ENCODE peak calls at places on chromosomes 12 and 14, in four cellular contexts. T is GM12878, E is K562, B is HepG2. I is an unnamed sample.

GRCh38 chr12:31837913-31838312 is 109.1 kb upstream of the AMN1 start:
- DNase-seq in B (no peak), T (no peak), E (no peak), I (no peak)

GRCh38 chr14:65604946-65605345 is 192.4 kb downstream of the FUT8 start:
- DNase-seq in T (no peak), E (no peak), B (no peak), I (no peak)

GRCh38 chr12:77122236-77122635 is 56.9 kb upstream of the E2F7 start:
- DNase-seq in B (peak), E (no peak), T (no peak), I (no peak)

GRCh38 chr14:57875296-57875695 is 9.4 kb upstream of the SLC35F4 start:
- DNase-seq in E (no peak), B (no peak), T (no peak), I (no peak)

GRCh38 chr14:53432378-53432802 is 279.3 kb upstream of the DDHD1 start:
- DNase-seq in T (no peak), E (peak), B (peak), I (peak)

GRCh38 chr12:9792961-9793617 is 32.4 kb upstream of the CD69 start:
- DNase-seq in B (no peak), E (no peak), T (no peak), I (no peak)

GRCh38 chr12:98575013-98575412 is 18.5 kb upstream of the SLC25A3 start:
- DNase-seq in B (no peak), T (no peak), E (no peak), I (no peak)

GRCh38 chr14:72081139-72081538 is 148.9 kb downstream of the RGS6 start:
- DNase-seq in E (no peak), T (no peak), B (no peak), I (no peak)

GRCh38 chr14:75399819-75400678 is 27.8 kb upstream of the JDP2 start:
- DNase-seq in B (no peak), T (no peak), E (no peak), I (no peak)

GRCh38 chr14:61514006-61514830 is 181.1 kb upstream of the HIF1A start:
- DNase-seq in B (no peak), T (no peak), E (no peak), I (no peak)

GRCh38 chr12:69999561-69999960 is 174.5 kb downstream of the MYRFL start:
- DNase-seq in E (no peak), B (no peak), T (no peak), I (no peak)

GRCh38 chr14:105486974-105487448 is 325 bp downstream of the CRIP1 start:
- DNase-seq in B (no peak), T (no peak), E (no peak), I (no peak)

GRCh38 chr12:81888961-81889360 is 129.8 kb upstream of the PPFIA2 start:
- DNase-seq in T (no peak), E (no peak), B (no peak), I (no peak)

GRCh38 chr14:102185360-102185759 is 45.7 kb downstream of the WDR20 start:
- DNase-seq in B (peak), T (no peak), E (peak), I (no peak)

GRCh38 chr12:87086118-87086891 is 830.1 kb upstream of the MGAT4C start:
- DNase-seq in E (no peak), T (no peak), B (no peak), I (no peak)

GRCh38 chr12:118525216-118525615 is 148.9 kb downstream of the SUDS3 start:
- DNase-seq in B (no peak), T (no peak), E (no peak), I (no peak)

GRCh38 chr12:112559784-112560183 is 141.0 kb downstream of the PTPN11 start:
- DNase-seq in B (no peak), T (no peak), E (no peak), I (no peak)

GRCh38 chr12:56565510-56566101 is 44.0 kb downstream of the RBMS2 start:
- DNase-seq in E (peak), T (no peak), B (peak), I (no peak)

GRCh38 chr14:58752782-58753181 is 115.0 kb downstream of the DACT1 start:
- DNase-seq in T (no peak), B (peak), E (no peak), I (no peak)

GRCh38 chr12:94172973-94173372 is 24.6 kb downstream of the PLXNC1 start:
- DNase-seq in E (no peak), B (peak), T (no peak), I (no peak)

GRCh38 chr14:94122438-94122837 is 7.0 kb downstream of the IFI27L2 start:
- DNase-seq in B (no peak), T (no peak), E (no peak), I (no peak)

GRCh38 chr12:115872212-115872611 is 405.3 kb downstream of the MED13L start:
- DNase-seq in T (no peak), E (no peak), B (peak), I (no peak)

GRCh38 chr12:75986001-75986739 is 45.4 kb downstream of the PHLDA1 start:
- DNase-seq in T (no peak), B (peak), E (no peak), I (no peak)

GRCh38 chr14:34970665-34971064 is 12.1 kb upstream of the SRP54 start:
- DNase-seq in T (no peak), E (no peak), B (no peak), I (no peak)

GRCh38 chr12:84910549-84911241 is 1.9 kb downstream of the SLC6A15 start:
- DNase-seq in T (no peak), E (no peak), B (no peak), I (peak)
- TF ChIP-seq BHLHE40 in T (no peak), E (no peak), B (no peak), I (no peak)

DNA sequence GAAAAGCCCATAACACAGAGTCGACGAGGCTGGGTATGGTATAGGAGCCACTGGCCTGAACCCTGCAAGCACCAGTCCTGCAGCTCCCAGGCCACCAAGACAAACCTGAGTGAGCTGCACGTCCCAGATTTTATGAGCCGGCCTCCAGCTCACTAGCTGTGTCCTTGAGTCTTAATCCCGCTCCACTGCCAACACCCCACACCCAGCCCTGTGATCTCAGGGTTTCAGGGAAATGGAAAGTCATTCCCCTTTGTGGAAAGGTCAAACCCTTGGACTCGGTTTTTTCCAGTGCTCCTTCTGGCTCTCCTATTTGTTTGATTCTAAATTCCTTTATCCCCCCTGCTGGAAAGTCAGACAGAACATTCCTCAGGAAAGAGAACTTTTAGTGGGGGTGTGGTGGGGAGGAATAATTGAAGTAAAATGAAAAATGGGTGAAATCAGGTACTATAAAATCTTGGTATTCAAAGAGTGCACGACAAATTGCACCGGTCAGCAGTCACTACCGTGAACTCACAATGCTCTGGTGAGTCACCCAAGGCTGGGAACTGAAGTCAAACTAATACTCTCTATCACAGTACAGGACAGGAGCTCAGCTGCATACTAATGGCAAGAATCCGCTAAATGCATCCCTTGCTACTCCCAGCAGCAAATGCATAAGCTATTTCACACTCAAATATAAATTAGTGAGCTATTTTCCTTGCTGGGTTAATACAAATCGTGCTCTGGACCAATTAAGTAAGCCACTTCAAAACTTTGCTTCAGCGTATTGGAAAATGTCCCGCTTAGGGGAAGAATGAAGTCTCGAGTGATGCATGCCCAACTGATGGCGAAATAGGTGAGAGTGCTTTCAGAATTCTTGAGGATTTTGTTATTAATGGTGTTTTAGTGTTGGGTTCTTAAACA is 9.0 kb downstream of the PITPNM2 start:
- DNase-seq in T (no peak), B (peak), E (no peak), I (no peak)
- TF ChIP-seq SP1 in T (no peak), B (no peak), E (no peak), I (no peak)

DNA sequence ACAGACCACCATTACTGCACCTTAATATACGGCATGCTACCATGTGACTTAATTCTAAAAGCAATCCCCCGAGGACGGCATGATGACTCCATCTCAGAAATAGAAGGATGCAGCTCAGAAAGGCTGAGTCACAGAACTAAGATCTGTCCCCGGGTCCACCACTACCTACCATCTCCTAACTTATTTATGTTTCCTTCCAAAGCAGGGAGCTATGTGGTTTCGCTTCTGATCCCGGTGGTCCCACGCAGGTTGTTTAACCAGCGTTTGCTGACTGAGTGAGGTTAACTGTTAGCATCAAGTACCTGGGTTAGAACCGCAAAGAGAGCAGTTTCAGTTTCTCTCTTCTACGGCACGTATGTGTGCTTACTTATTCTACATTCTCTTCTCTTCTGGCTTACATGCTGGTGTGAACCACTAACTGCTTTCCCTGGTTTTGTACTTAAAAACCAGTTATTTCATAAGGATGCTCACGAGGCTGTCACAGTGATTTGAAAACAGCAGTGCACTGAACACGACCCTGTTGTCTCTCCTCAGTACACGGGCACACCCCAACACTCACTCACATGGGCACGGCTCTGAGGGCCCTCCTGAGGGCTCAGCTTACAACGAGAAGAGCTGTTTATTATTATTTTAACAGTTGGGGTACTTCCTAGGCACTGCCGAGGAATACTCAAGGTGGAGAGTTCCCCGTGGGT is 66.7 kb downstream of the CCDC88C start:
- DNase-seq in B (no peak), T (peak), E (no peak), I (no peak)
- TF ChIP-seq FOXK2 in B (no peak), T (no peak), E (no peak), I (no peak)

GRCh38 chr14:23005861-23006534 is 3.9 kb downstream of the C14orf93 start:
- DNase-seq in T (no peak), B (no peak), E (no peak), I (no peak)
- TF ChIP-seq BHLHE40 in T (no peak), B (no peak), E (no peak), I (no peak)

GRCh38 chr12:24681570-24681969 is 267.3 kb downstream of the BCAT1 start:
- DNase-seq in T (no peak), B (no peak), E (no peak), I (no peak)

GRCh38 chr12:24679135-24679534 is 269.8 kb downstream of the BCAT1 start:
- DNase-seq in B (peak), T (no peak), E (no peak), I (no peak)
- TF ChIP-seq SP1 in B (no peak), T (no peak), E (no peak), I (no peak)

GRCh38 chr12:124369901-124370378 is 75.0 kb downstream of the RFLNA start:
- DNase-seq in E (peak), T (no peak), B (no peak), I (no peak)
- TF ChIP-seq FOXK2 in E (no peak), T (no peak), B (no peak), I (no peak)

GRCh38 chr12:29241821-29242591 is 92.9 kb downstream of the FAR2 start:
- DNase-seq in T (peak), E (no peak), B (peak), I (peak)
- TF ChIP-seq BHLHE40 in T (peak), E (no peak), B (no peak), I (no peak)

GRCh38 chr14:77364146-77364545 is 12.7 kb downstream of the TMED8 start:
- DNase-seq in T (no peak), B (no peak), E (no peak), I (no peak)
- TF ChIP-seq SP1 in T (no peak), B (no peak), E (no peak), I (no peak)

GRCh38 chr12:92543359-92543758 is 159.4 kb upstream of the PLEKHG7 start:
- DNase-seq in T (no peak), E (no peak), B (peak), I (no peak)
- TF ChIP-seq FOXK2 in T (no peak), E (no peak), B (no peak), I (no peak)

GRCh38 chr12:46456356-46457334 is 84.1 kb upstream of the SLC38A2 start:
- DNase-seq in T (no peak), B (peak), E (no peak), I (no peak)

GRCh38 chr12:46459111-46459510 is 86.5 kb upstream of the SLC38A2 start:
- DNase-seq in E (no peak), B (no peak), T (no peak), I (no peak)

GRCh38 chr12:46458500-46459106 is 86.0 kb upstream of the SLC38A2 start:
- DNase-seq in E (no peak), B (no peak), T (no peak), I (no peak)

GRCh38 chr12:46459881-46460545 is 87.4 kb upstream of the SLC38A2 start:
- DNase-seq in B (no peak), T (no peak), E (no peak), I (no peak)

DNA sequence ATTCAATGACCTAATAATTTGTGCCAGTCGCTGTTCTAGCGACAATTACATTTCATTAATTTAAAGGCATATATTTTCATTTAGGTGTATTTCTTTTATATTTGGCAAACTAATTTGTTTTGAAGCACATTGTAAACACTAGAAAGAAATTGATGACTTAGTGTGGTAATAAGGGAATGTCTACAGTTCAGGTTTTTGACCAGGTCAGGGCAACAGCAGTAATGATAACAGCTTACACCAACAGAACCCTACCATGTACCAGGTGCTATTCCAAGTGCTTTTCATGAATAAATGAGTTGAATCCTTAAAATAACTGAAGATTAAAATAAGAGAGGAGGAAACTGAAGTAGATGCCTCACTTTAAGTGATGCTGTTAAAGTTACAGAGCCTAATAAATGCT is 85.4 kb upstream of the SLC38A2 start:
- DNase-seq in B (no peak), T (no peak), E (no peak), I (no peak)
- TF ChIP-seq BHLHE40 in B (no peak), T (no peak), E (no peak), I (no peak)